ENCODE peak calls at places on chromosomes 13 and 19, in ten cellular contexts. One of them, this sample, is unnamed.

GRCh38 chr19:56356944-56357343 is 36.4 kb downstream of the ZNF582 start:
- DNase-seq in NT2/D1: no peak
- DNase-seq in brain microvascular endothelial cell: no peak
- DNase-seq in activated CD4-positive, alpha-beta T cell treated with anti-CD3 and anti-CD28 coated beads, Interleukin-2, amount 10 ng/mL, durations not matched to agents 7 days and 5 days: no peak
- DNase-seq in NCI-H345: no peak
- DNase-seq in stimulated activated CD4-positive, alpha-beta T cell treated with anti-CD3 and anti-CD28 coated beads, Interleukin-2, amount 100 ng/mL, for 48 hours: no peak
- DNase-seq in activated CD8-positive, alpha-beta memory T cell treated with anti-CD3 and anti-CD28 coated beads for 1 hour: no peak
- DNase-seq in stimulated activated effector memory CD8-positive, alpha-beta T cell treated with anti-CD3 and anti-CD28 coated beads, Interleukin-12 subunit alpha, Interleukin-12 subunit beta, amount 100 ng/mL, for 72 hours: no peak
- DNase-seq in kidney epithelial cell: no peak
- DNase-seq in stomach: no peak
- DNase-seq in this sample: no peak

GRCh38 chr13:94192576-94192975 is 286.9 kb downstream of the DCT start:
- DNase-seq in brain microvascular endothelial cell: peak; percentile 34
- DNase-seq in NT2/D1: peak; percentile 33
- DNase-seq in activated CD8-positive, alpha-beta memory T cell treated with anti-CD3 and anti-CD28 coated beads for 1 hour: no peak
- DNase-seq in NCI-H345: no peak
- DNase-seq in stomach: no peak
- DNase-seq in kidney epithelial cell: no peak
- DNase-seq in activated CD4-positive, alpha-beta T cell treated with anti-CD3 and anti-CD28 coated beads, Interleukin-2, amount 10 ng/mL, durations not matched to agents 7 days and 5 days: no peak
- DNase-seq in stimulated activated effector memory CD8-positive, alpha-beta T cell treated with anti-CD3 and anti-CD28 coated beads, Interleukin-12 subunit alpha, Interleukin-12 subunit beta, amount 100 ng/mL, for 72 hours: no peak
- DNase-seq in stimulated activated CD4-positive, alpha-beta T cell treated with anti-CD3 and anti-CD28 coated beads, Interleukin-2, amount 100 ng/mL, for 48 hours: peak; percentile 16
- DNase-seq in this sample: no peak

GRCh38 chr19:57438925-57439324 is 3.8 kb downstream of the ZNF749 start:
- DNase-seq in stimulated activated effector memory CD8-positive, alpha-beta T cell treated with anti-CD3 and anti-CD28 coated beads, Interleukin-12 subunit alpha, Interleukin-12 subunit beta, amount 100 ng/mL, for 72 hours: no peak
- DNase-seq in kidney epithelial cell: no peak
- DNase-seq in activated CD8-positive, alpha-beta memory T cell treated with anti-CD3 and anti-CD28 coated beads for 1 hour: no peak
- DNase-seq in NCI-H345: no peak
- DNase-seq in stimulated activated CD4-positive, alpha-beta T cell treated with anti-CD3 and anti-CD28 coated beads, Interleukin-2, amount 100 ng/mL, for 48 hours: no peak
- DNase-seq in activated CD4-positive, alpha-beta T cell treated with anti-CD3 and anti-CD28 coated beads, Interleukin-2, amount 10 ng/mL, durations not matched to agents 7 days and 5 days: no peak
- DNase-seq in stomach: no peak
- DNase-seq in brain microvascular endothelial cell: no peak
- DNase-seq in NT2/D1: no peak
- DNase-seq in this sample: no peak

GRCh38 chr13:28046981-28047380 is 53.4 kb downstream of the FLT3 start:
- DNase-seq in stimulated activated CD4-positive, alpha-beta T cell treated with anti-CD3 and anti-CD28 coated beads, Interleukin-2, amount 100 ng/mL, for 48 hours: no peak
- DNase-seq in stimulated activated effector memory CD8-positive, alpha-beta T cell treated with anti-CD3 and anti-CD28 coated beads, Interleukin-12 subunit alpha, Interleukin-12 subunit beta, amount 100 ng/mL, for 72 hours: no peak
- DNase-seq in activated CD8-positive, alpha-beta memory T cell treated with anti-CD3 and anti-CD28 coated beads for 1 hour: no peak
- DNase-seq in kidney epithelial cell: no peak
- DNase-seq in brain microvascular endothelial cell: peak; percentile 74
- DNase-seq in stomach: no peak
- DNase-seq in activated CD4-positive, alpha-beta T cell treated with anti-CD3 and anti-CD28 coated beads, Interleukin-2, amount 10 ng/mL, durations not matched to agents 7 days and 5 days: no peak
- DNase-seq in NCI-H345: no peak
- DNase-seq in NT2/D1: no peak
- DNase-seq in this sample: no peak

GRCh38 chr19:32924200-32924599 is 47.6 kb downstream of the CEP89 start:
- DNase-seq in stimulated activated CD4-positive, alpha-beta T cell treated with anti-CD3 and anti-CD28 coated beads, Interleukin-2, amount 100 ng/mL, for 48 hours: no peak
- DNase-seq in stomach: no peak
- DNase-seq in activated CD4-positive, alpha-beta T cell treated with anti-CD3 and anti-CD28 coated beads, Interleukin-2, amount 10 ng/mL, durations not matched to agents 7 days and 5 days: no peak
- DNase-seq in brain microvascular endothelial cell: peak; percentile 6
- DNase-seq in stimulated activated effector memory CD8-positive, alpha-beta T cell treated with anti-CD3 and anti-CD28 coated beads, Interleukin-12 subunit alpha, Interleukin-12 subunit beta, amount 100 ng/mL, for 72 hours: no peak
- DNase-seq in NT2/D1: no peak
- DNase-seq in kidney epithelial cell: no peak
- DNase-seq in NCI-H345: no peak
- DNase-seq in activated CD8-positive, alpha-beta memory T cell treated with anti-CD3 and anti-CD28 coated beads for 1 hour: no peak
- DNase-seq in this sample: no peak

GRCh38 chr13:113837554-113838355 is 26.1 kb downstream of the GAS6 start:
- DNase-seq in brain microvascular endothelial cell: peak; percentile 96
- DNase-seq in kidney epithelial cell: peak; percentile 82
- DNase-seq in NT2/D1: peak; percentile 44
- DNase-seq in stimulated activated effector memory CD8-positive, alpha-beta T cell treated with anti-CD3 and anti-CD28 coated beads, Interleukin-12 subunit alpha, Interleukin-12 subunit beta, amount 100 ng/mL, for 72 hours: no peak
- DNase-seq in NCI-H345: peak; percentile 81
- DNase-seq in stimulated activated CD4-positive, alpha-beta T cell treated with anti-CD3 and anti-CD28 coated beads, Interleukin-2, amount 100 ng/mL, for 48 hours: no peak
- DNase-seq in activated CD4-positive, alpha-beta T cell treated with anti-CD3 and anti-CD28 coated beads, Interleukin-2, amount 10 ng/mL, durations not matched to agents 7 days and 5 days: no peak
- DNase-seq in stomach: peak; percentile 89
- DNase-seq in activated CD8-positive, alpha-beta memory T cell treated with anti-CD3 and anti-CD28 coated beads for 1 hour: no peak
- DNase-seq in this sample: no peak

GRCh38 chr13:25253702-25254101 is 33.6 kb downstream of the MTMR6 start:
- DNase-seq in stomach: no peak
- DNase-seq in stimulated activated effector memory CD8-positive, alpha-beta T cell treated with anti-CD3 and anti-CD28 coated beads, Interleukin-12 subunit alpha, Interleukin-12 subunit beta, amount 100 ng/mL, for 72 hours: no peak
- DNase-seq in activated CD8-positive, alpha-beta memory T cell treated with anti-CD3 and anti-CD28 coated beads for 1 hour: no peak
- DNase-seq in NCI-H345: no peak
- DNase-seq in brain microvascular endothelial cell: no peak
- DNase-seq in NT2/D1: no peak
- DNase-seq in stimulated activated CD4-positive, alpha-beta T cell treated with anti-CD3 and anti-CD28 coated beads, Interleukin-2, amount 100 ng/mL, for 48 hours: no peak
- DNase-seq in kidney epithelial cell: peak; percentile 38
- DNase-seq in activated CD4-positive, alpha-beta T cell treated with anti-CD3 and anti-CD28 coated beads, Interleukin-2, amount 10 ng/mL, durations not matched to agents 7 days and 5 days: no peak
- DNase-seq in this sample: no peak

GRCh38 chr13:74087304-74087703 is 46.9 kb downstream of the KLF12 start:
- DNase-seq in activated CD4-positive, alpha-beta T cell treated with anti-CD3 and anti-CD28 coated beads, Interleukin-2, amount 10 ng/mL, durations not matched to agents 7 days and 5 days: no peak
- DNase-seq in NT2/D1: no peak
- DNase-seq in stimulated activated effector memory CD8-positive, alpha-beta T cell treated with anti-CD3 and anti-CD28 coated beads, Interleukin-12 subunit alpha, Interleukin-12 subunit beta, amount 100 ng/mL, for 72 hours: no peak
- DNase-seq in brain microvascular endothelial cell: no peak
- DNase-seq in NCI-H345: no peak
- DNase-seq in activated CD8-positive, alpha-beta memory T cell treated with anti-CD3 and anti-CD28 coated beads for 1 hour: no peak
- DNase-seq in kidney epithelial cell: no peak
- DNase-seq in stimulated activated CD4-positive, alpha-beta T cell treated with anti-CD3 and anti-CD28 coated beads, Interleukin-2, amount 100 ng/mL, for 48 hours: no peak
- DNase-seq in stomach: no peak
- DNase-seq in this sample: no peak

GRCh38 chr13:34894756-34895155 is 47.3 kb upstream of the NBEA start:
- DNase-seq in activated CD4-positive, alpha-beta T cell treated with anti-CD3 and anti-CD28 coated beads, Interleukin-2, amount 10 ng/mL, durations not matched to agents 7 days and 5 days: no peak
- DNase-seq in activated CD8-positive, alpha-beta memory T cell treated with anti-CD3 and anti-CD28 coated beads for 1 hour: no peak
- DNase-seq in stimulated activated CD4-positive, alpha-beta T cell treated with anti-CD3 and anti-CD28 coated beads, Interleukin-2, amount 100 ng/mL, for 48 hours: no peak
- DNase-seq in NCI-H345: no peak
- DNase-seq in NT2/D1: no peak
- DNase-seq in stomach: no peak
- DNase-seq in stimulated activated effector memory CD8-positive, alpha-beta T cell treated with anti-CD3 and anti-CD28 coated beads, Interleukin-12 subunit alpha, Interleukin-12 subunit beta, amount 100 ng/mL, for 72 hours: no peak
- DNase-seq in kidney epithelial cell: no peak
- DNase-seq in brain microvascular endothelial cell: no peak
- DNase-seq in this sample: no peak

GRCh38 chr19:38890686-38891085 is 8.7 kb downstream of the SIRT2 start:
- DNase-seq in NT2/D1: no peak
- DNase-seq in activated CD4-positive, alpha-beta T cell treated with anti-CD3 and anti-CD28 coated beads, Interleukin-2, amount 10 ng/mL, durations not matched to agents 7 days and 5 days: no peak
- DNase-seq in activated CD8-positive, alpha-beta memory T cell treated with anti-CD3 and anti-CD28 coated beads for 1 hour: no peak
- DNase-seq in brain microvascular endothelial cell: no peak
- DNase-seq in stimulated activated effector memory CD8-positive, alpha-beta T cell treated with anti-CD3 and anti-CD28 coated beads, Interleukin-12 subunit alpha, Interleukin-12 subunit beta, amount 100 ng/mL, for 72 hours: no peak
- DNase-seq in stimulated activated CD4-positive, alpha-beta T cell treated with anti-CD3 and anti-CD28 coated beads, Interleukin-2, amount 100 ng/mL, for 48 hours: no peak
- DNase-seq in kidney epithelial cell: no peak
- DNase-seq in NCI-H345: no peak
- DNase-seq in stomach: no peak
- DNase-seq in this sample: no peak

GRCh38 chr19:51712461-51713081 is 11.2 kb downstream of the HAS1 start:
- DNase-seq in brain microvascular endothelial cell: no peak
- DNase-seq in activated CD8-positive, alpha-beta memory T cell treated with anti-CD3 and anti-CD28 coated beads for 1 hour: no peak
- DNase-seq in NT2/D1: no peak
- DNase-seq in stimulated activated effector memory CD8-positive, alpha-beta T cell treated with anti-CD3 and anti-CD28 coated beads, Interleukin-12 subunit alpha, Interleukin-12 subunit beta, amount 100 ng/mL, for 72 hours: no peak
- DNase-seq in stimulated activated CD4-positive, alpha-beta T cell treated with anti-CD3 and anti-CD28 coated beads, Interleukin-2, amount 100 ng/mL, for 48 hours: no peak
- DNase-seq in kidney epithelial cell: no peak
- DNase-seq in NCI-H345: no peak
- DNase-seq in stomach: no peak
- DNase-seq in activated CD4-positive, alpha-beta T cell treated with anti-CD3 and anti-CD28 coated beads, Interleukin-2, amount 10 ng/mL, durations not matched to agents 7 days and 5 days: no peak
- DNase-seq in this sample: no peak

GRCh38 chr13:97710797-97711196 is 242.7 kb upstream of the IPO5 start:
- DNase-seq in NT2/D1: no peak
- DNase-seq in brain microvascular endothelial cell: no peak
- DNase-seq in NCI-H345: no peak
- DNase-seq in stimulated activated CD4-positive, alpha-beta T cell treated with anti-CD3 and anti-CD28 coated beads, Interleukin-2, amount 100 ng/mL, for 48 hours: no peak
- DNase-seq in stomach: no peak
- DNase-seq in activated CD4-positive, alpha-beta T cell treated with anti-CD3 and anti-CD28 coated beads, Interleukin-2, amount 10 ng/mL, durations not matched to agents 7 days and 5 days: no peak
- DNase-seq in activated CD8-positive, alpha-beta memory T cell treated with anti-CD3 and anti-CD28 coated beads for 1 hour: no peak
- DNase-seq in stimulated activated effector memory CD8-positive, alpha-beta T cell treated with anti-CD3 and anti-CD28 coated beads, Interleukin-12 subunit alpha, Interleukin-12 subunit beta, amount 100 ng/mL, for 72 hours: no peak
- DNase-seq in kidney epithelial cell: no peak
- DNase-seq in this sample: no peak

GRCh38 chr19:6376512-6377193 is 920 bp upstream of the PSPN start:
- DNase-seq in brain microvascular endothelial cell: no peak
- DNase-seq in stomach: no peak
- DNase-seq in stimulated activated CD4-positive, alpha-beta T cell treated with anti-CD3 and anti-CD28 coated beads, Interleukin-2, amount 100 ng/mL, for 48 hours: no peak
- DNase-seq in activated CD4-positive, alpha-beta T cell treated with anti-CD3 and anti-CD28 coated beads, Interleukin-2, amount 10 ng/mL, durations not matched to agents 7 days and 5 days: no peak
- DNase-seq in activated CD8-positive, alpha-beta memory T cell treated with anti-CD3 and anti-CD28 coated beads for 1 hour: no peak
- DNase-seq in stimulated activated effector memory CD8-positive, alpha-beta T cell treated with anti-CD3 and anti-CD28 coated beads, Interleukin-12 subunit alpha, Interleukin-12 subunit beta, amount 100 ng/mL, for 72 hours: no peak
- DNase-seq in NT2/D1: no peak
- DNase-seq in NCI-H345: no peak
- DNase-seq in kidney epithelial cell: no peak
- DNase-seq in this sample: no peak